ENCODE peak calls at places on chromosomes 3 and 15, in eight cellular contexts. M is stimulated activated CD4-positive, alpha-beta T cell treated with anti-CD3 and anti-CD28 coated beads, Interleukin-12 subunit alpha, Interleukin-12 subunit beta, amount 100 ng/mL, for 4 hours; D is IMR-90; H is hypothalamus; P is GM23338; Z is AML-193; X is stimulated activated naive B cell treated with anti-CD40 and anti-IgM and Interleukin-4, amounts not matched to agents 10 μg/mL and 1 μg/mL and 100 μg/mL, for 72 hours; A is stimulated activated CD8-positive, alpha-beta memory T cell treated with anti-CD3 and anti-CD28 coated beads, Interleukin-7, amount 100 ng/mL, for 48 hours. G is an unnamed sample.

GRCh38 chr3:13352621-13353131 is 67.4 kb downstream of the NUP210 start:
- DNase-seq in D (peak), A (no peak), H (no peak), Z (peak), M (peak), X (no peak), P (no peak), G (no peak)

GRCh38 chr15:38868326-38869114 is 303.9 kb upstream of the RASGRP1 start:
- DNase-seq in A (no peak), P (no peak), X (no peak), D (peak), H (no peak), Z (no peak), M (no peak), G (no peak)

GRCh38 chr15:82530606-82531379 is 9.5 kb downstream of the RPS17 start:
- DNase-seq in P (peak), X (peak), H (no peak), D (peak), A (no peak), Z (no peak), M (peak), G (peak)

GRCh38 chr3:151697496-151697895 is 36.2 kb upstream of the AADACL2 start:
- DNase-seq in Z (no peak), X (no peak), P (no peak), H (no peak), D (no peak), M (no peak), A (no peak), G (no peak)

GRCh38 chr3:49733551-49733950 is 9.8 kb upstream of the GMPPB start:
- DNase-seq in H (no peak), D (no peak), M (no peak), A (no peak), Z (peak), X (no peak), P (no peak), G (no peak)

GRCh38 chr3:197495499-197495898 is 60.3 kb downstream of the BDH1 start:
- DNase-seq in P (no peak), D (no peak), H (no peak), X (no peak), A (no peak), M (no peak), Z (no peak), G (no peak)

GRCh38 chr3:69250014-69250413 is 127.6 kb upstream of the LMOD3 start:
- DNase-seq in M (peak), X (no peak), A (no peak), Z (no peak), D (no peak), H (peak), P (peak), G (no peak)

GRCh38 chr3:40623567-40623966 is 98.8 kb downstream of the ZNF621 start:
- DNase-seq in Z (peak), D (no peak), A (no peak), H (no peak), P (no peak), X (peak), M (no peak), G (peak)

GRCh38 chr15:40932146-40932545 is 3.0 kb downstream of the DLL4 start:
- DNase-seq in P (no peak), H (no peak), A (no peak), M (no peak), X (no peak), Z (no peak), D (no peak), G (no peak)

GRCh38 chr3:69774029-69774428 is 34.8 kb downstream of the MITF start:
- DNase-seq in P (no peak), D (no peak), M (no peak), H (no peak), X (no peak), A (no peak), Z (no peak), G (no peak)

GRCh38 chr3:141316851-141317250 is 51.5 kb upstream of the ZBTB38 start:
- DNase-seq in A (no peak), X (no peak), P (no peak), H (no peak), D (no peak), M (no peak), Z (no peak), G (no peak)

GRCh38 chr3:33869977-33870376 is 71.5 kb downstream of the PDCD6IP start:
- DNase-seq in H (no peak), Z (no peak), P (no peak), D (no peak), A (no peak), M (no peak), X (no peak), G (no peak)

GRCh38 chr3:118543823-118544222 is 490.8 kb downstream of the IGSF11 start:
- DNase-seq in M (no peak), Z (no peak), X (no peak), H (no peak), P (no peak), A (no peak), D (no peak), G (no peak)

GRCh38 chr15:89790661-89791060 is 14.5 kb downstream of the MESP2 start:
- DNase-seq in D (no peak), X (no peak), H (no peak), Z (no peak), A (no peak), P (no peak), M (no peak), G (no peak)

GRCh38 chr3:45145681-45146614 is at the start of gene CDCP1:
- DNase-seq in A (no peak), D (no peak), Z (no peak), H (no peak), X (no peak), M (no peak), P (peak), G (no peak)

GRCh38 chr3:143951351-143951971 is 20.2 kb upstream of the DIPK2A start:
- DNase-seq in D (peak), H (no peak), P (peak), M (peak), A (no peak), Z (peak), X (peak), G (peak)

GRCh38 chr3:174002543-174002942 is 605.0 kb downstream of the NLGN1 start:
- DNase-seq in X (no peak), A (no peak), P (peak), H (no peak), D (no peak), Z (no peak), M (no peak), G (no peak)

G was measured in stimulated activated naive CD8-positive, alpha-beta T cell treated with anti-CD3 and anti-CD28 coated beads, Interleukin-15, amount 100 ng/mL, for 72 hours.